ENCODE peak calls at places on chromosome 12, in nine cellular contexts. C is AG04450, X is fibroblast of mammary gland, N is GM12865, Z is WTC11, A is lung, W is mucosa of descending colon, G is transverse colon, D is AG04449. I is an unnamed sample.

GRCh38 chr12:104285740-104286537 is 17.6 kb upstream of the EID3 start:
- DNase-seq in C (no peak), X (no peak), N (peak; percentile 49), Z (no peak), A (peak; percentile 79), W (no peak), G (peak; percentile 57), D (no peak), I (no peak)

GRCh38 chr12:13250416-13250815 is 53.9 kb downstream of the EMP1 start:
- DNase-seq in C (peak; percentile 24), X (peak; percentile 67), N (no peak), Z (no peak), A (no peak), W (no peak), G (no peak), D (peak; percentile 19), I (no peak)

GRCh38 chr12:119940881-119941280 is 48.2 kb upstream of the BICDL1 start:
- DNase-seq in C (no peak), X (peak; percentile 88), N (no peak), Z (no peak), A (no peak), W (no peak), G (no peak), D (no peak), I (no peak)

GRCh38 chr12:52822771-52823510 is 9.0 kb upstream of the KRT4 start:
- DNase-seq in C (no peak), X (no peak), N (no peak), Z (no peak), A (no peak), W (no peak), G (no peak), D (no peak), I (no peak)

GRCh38 chr12:49336645-49337584 is at the start of gene C1QL4:
- DNase-seq in C (no peak), X (peak; percentile 48), N (peak; percentile 77), Z (peak; percentile 93), A (peak; percentile 82), W (peak; percentile 81), G (peak; percentile 87), D (no peak), I (no peak)

GRCh38 chr12:53048780-53049401 is 974 bp upstream of the TNS2 start:
- DNase-seq in C (no peak), X (peak; percentile 78), N (no peak), Z (peak; percentile 58), A (peak; percentile 76), W (peak; percentile 72), G (peak; percentile 61), D (no peak), I (peak; percentile 83)

GRCh38 chr12:120167529-120168095 is 26.9 kb downstream of the GCN1 start:
- DNase-seq in C (no peak), X (peak; percentile 14), N (no peak), Z (no peak), A (no peak), W (no peak), G (no peak), D (no peak), I (no peak)

GRCh38 chr12:5259523-5259922 is 172.4 kb upstream of the NTF3 start:
- DNase-seq in C (no peak), X (no peak), N (no peak), Z (no peak), A (no peak), W (no peak), G (no peak), D (no peak), I (no peak)

GRCh38 chr12:57579011-57579410 is 12.0 kb upstream of the PIP4K2C start:
- DNase-seq in C (no peak), X (no peak), N (no peak), Z (no peak), A (no peak), W (no peak), G (no peak), D (no peak), I (no peak)

GRCh38 chr12:123929869-123930583 is 42.6 kb downstream of the CCDC92 start:
- DNase-seq in C (no peak), X (no peak), N (no peak), Z (no peak), A (no peak), W (no peak), G (no peak), D (no peak), I (no peak)

GRCh38 chr12:57261385-57261784 is 10.4 kb upstream of the STAC3 start:
- DNase-seq in C (no peak), X (no peak), N (no peak), Z (no peak), A (no peak), W (no peak), G (no peak), D (no peak), I (no peak)

DNA sequence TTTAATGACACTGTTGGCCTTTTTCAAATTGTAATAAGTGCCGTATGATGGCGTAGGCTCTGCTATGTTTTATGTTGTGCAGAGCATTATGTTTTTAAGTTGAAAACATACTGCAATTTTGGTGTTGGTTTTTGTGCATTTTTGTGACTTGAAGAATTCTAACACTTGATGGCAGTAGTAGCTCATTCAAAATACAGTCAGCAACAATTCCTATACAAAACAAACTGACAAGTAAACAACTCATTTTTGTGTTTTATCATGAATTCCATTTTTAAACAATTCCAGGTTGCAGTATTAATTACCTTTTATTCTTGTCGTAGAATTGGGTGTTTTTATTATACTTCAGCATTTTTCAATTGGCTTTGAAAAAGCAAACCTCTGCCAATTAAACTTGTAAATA is 4.0 kb upstream of the CCER1 start:
- DNase-seq in C (no peak), X (peak; percentile 46), N (no peak), Z (no peak), A (no peak), W (no peak), G (no peak), D (no peak), I (no peak)
- TF ChIP-seq CTCF in C (no peak), X (peak; percentile 31), N (no peak), Z (no peak), A (no peak), W (no peak), G (no peak), D (peak; percentile 3), I (peak; percentile 67)

GRCh38 chr12:92129609-92130008 is 16.0 kb downstream of the BTG1 start:
- DNase-seq in C (no peak), X (no peak), N (no peak), Z (no peak), A (no peak), W (no peak), G (no peak), D (no peak), I (no peak)
- TF ChIP-seq CTCF in C (no peak), X (no peak), N (no peak), Z (no peak), A (no peak), W (no peak), G (no peak), D (no peak), I (no peak)

GRCh38 chr12:55957106-55957859 is 8.6 kb downstream of the PMEL start:
- DNase-seq in C (no peak), X (no peak), N (no peak), Z (no peak), A (no peak), W (no peak), G (peak; percentile 58), D (no peak), I (no peak)

GRCh38 chr12:55955344-55955743 is 10.5 kb downstream of the PMEL start:
- DNase-seq in C (no peak), X (no peak), N (no peak), Z (no peak), A (no peak), W (no peak), G (no peak), D (no peak), I (no peak)

GRCh38 chr12:55955800-55956508 is 9.9 kb downstream of the PMEL start:
- DNase-seq in C (no peak), X (peak; percentile 71), N (peak; percentile 44), Z (no peak), A (no peak), W (no peak), G (peak; percentile 27), D (no peak), I (no peak)
- TF ChIP-seq CTCF in C (peak; percentile 57), X (peak; percentile 49), N (peak; percentile 39), Z (no peak), A (no peak), W (no peak), G (peak; percentile 23), D (peak; percentile 35), I (peak; percentile 48)

DNA sequence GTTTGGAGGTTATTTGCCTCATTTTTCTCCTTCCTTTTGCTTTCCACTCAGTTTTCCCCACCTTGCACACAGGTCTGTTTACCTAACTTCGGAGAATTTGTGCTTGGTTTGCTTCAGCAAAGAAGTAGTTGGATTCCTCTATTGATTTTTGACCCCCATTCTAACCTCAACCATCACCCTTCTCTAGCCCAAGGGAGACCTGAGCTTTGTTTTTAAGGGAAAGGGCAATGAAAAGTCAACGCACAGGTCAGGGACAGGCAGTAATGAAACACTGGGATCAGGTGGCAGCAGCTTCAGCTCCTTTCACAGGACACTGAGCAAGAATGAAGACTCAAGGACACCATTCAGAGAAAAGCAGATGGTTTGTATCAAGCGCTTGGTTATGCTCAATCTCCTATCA is 46.9 kb upstream of the KRR1 start:
- DNase-seq in C (no peak), X (no peak), N (no peak), Z (no peak), A (no peak), W (no peak), G (no peak), D (no peak), I (no peak)
- TF ChIP-seq CTCF in C (no peak), X (no peak), N (no peak), Z (no peak), A (no peak), W (no peak), G (no peak), D (no peak), I (no peak)

GRCh38 chr12:89707623-89707991 is 1.0 kb downstream of the ATP2B1 start:
- DNase-seq in C (no peak), X (no peak), N (peak; percentile 24), Z (peak; percentile 49), A (no peak), W (peak; percentile 63), G (peak; percentile 34), D (no peak), I (peak; percentile 48)
- TF ChIP-seq CTCF in C (no peak), X (no peak), N (no peak), Z (no peak), A (no peak), W (no peak), G (no peak), D (no peak), I (peak; percentile 24)

DNA sequence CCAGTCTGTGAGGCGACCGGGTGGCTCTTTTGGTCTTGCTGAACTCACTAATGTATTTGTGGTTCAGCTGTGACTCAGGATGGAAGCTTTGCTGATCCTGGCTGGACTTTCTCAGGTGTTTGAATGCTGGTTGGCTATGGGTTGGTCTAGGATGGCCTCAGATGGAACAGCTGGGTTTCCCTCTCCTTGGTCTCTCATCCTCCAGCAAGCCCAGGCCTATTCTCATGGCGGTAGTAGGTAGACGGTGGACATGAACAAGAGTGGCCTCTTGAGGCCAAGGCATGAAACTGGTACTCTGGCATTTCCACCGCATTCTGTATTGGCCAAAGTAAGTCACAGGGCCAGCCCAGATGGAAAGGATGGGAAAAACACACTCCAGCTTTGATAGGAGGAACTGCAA is 11.8 kb upstream of the POLR3B start:
- DNase-seq in C (no peak), X (peak; percentile 49), N (peak; percentile 11), Z (peak; percentile 41), A (peak; percentile 44), W (no peak), G (no peak), D (no peak), I (no peak)
- TF ChIP-seq CTCF in C (peak; percentile 42), X (peak; percentile 28), N (no peak), Z (no peak), A (no peak), W (peak; percentile 13), G (peak; percentile 44), D (peak; percentile 49), I (peak; percentile 76)